ENCODE peak calls at places on chromosome 10, in seven cellular contexts. One of them, this sample, is unnamed. For H3K36me3, the result is how much of the 10 kb centered on the place peaks cover.

GRCh38 chr10:80829562-80829961 is 291.9 kb downstream of the SH2D4B start:
- DNase-seq in brain microvascular endothelial cell: no peak
- DNase-seq in effector memory CD4-positive, alpha-beta T cell: no peak
- DNase-seq in cardiac muscle cell: no peak
- DNase-seq in mesenchymal stem cell: no peak
- DNase-seq in uterus: no peak
- DNase-seq in H7: no peak
- DNase-seq in this sample: no peak

GRCh38 chr10:123640016-123640535 is 26.1 kb upstream of the GPR26 start:
- DNase-seq in brain microvascular endothelial cell: no peak
- DNase-seq in H7: peak
- DNase-seq in uterus: no peak
- DNase-seq in effector memory CD4-positive, alpha-beta T cell: no peak
- DNase-seq in mesenchymal stem cell: no peak
- DNase-seq in cardiac muscle cell: no peak
- DNase-seq in this sample: peak

GRCh38 chr10:29669149-29669548 is 34.4 kb upstream of the SVIL start:
- DNase-seq in uterus: no peak
- DNase-seq in H7: no peak
- DNase-seq in mesenchymal stem cell: no peak
- DNase-seq in effector memory CD4-positive, alpha-beta T cell: no peak
- DNase-seq in brain microvascular endothelial cell: peak
- DNase-seq in cardiac muscle cell: peak
- DNase-seq in this sample: no peak

GRCh38 chr10:86648706-86649426 is 5.5 kb upstream of the OPN4 start:
- DNase-seq in H7: peak
- DNase-seq in cardiac muscle cell: peak
- DNase-seq in uterus: peak
- DNase-seq in mesenchymal stem cell: peak
- DNase-seq in effector memory CD4-positive, alpha-beta T cell: no peak
- DNase-seq in brain microvascular endothelial cell: peak
- DNase-seq in this sample: peak

GRCh38 chr10:45545150-45545549 is 127.4 kb downstream of the ZFAND4 start:
- DNase-seq in brain microvascular endothelial cell: no peak
- DNase-seq in uterus: no peak
- DNase-seq in effector memory CD4-positive, alpha-beta T cell: no peak
- DNase-seq in H7: no peak
- DNase-seq in mesenchymal stem cell: no peak
- DNase-seq in cardiac muscle cell: no peak
- DNase-seq in this sample: no peak

GRCh38 chr10:98312349-98312748 is 44.4 kb upstream of the LOXL4 start:
- DNase-seq in brain microvascular endothelial cell: no peak
- DNase-seq in cardiac muscle cell: no peak
- DNase-seq in uterus: no peak
- DNase-seq in effector memory CD4-positive, alpha-beta T cell: no peak
- DNase-seq in H7: no peak
- DNase-seq in mesenchymal stem cell: no peak
- DNase-seq in this sample: no peak

GRCh38 chr10:15863323-15863722 is 3.0 kb upstream of the MINDY3 start:
- DNase-seq in uterus: no peak
- DNase-seq in effector memory CD4-positive, alpha-beta T cell: no peak
- DNase-seq in brain microvascular endothelial cell: no peak
- DNase-seq in mesenchymal stem cell: no peak
- DNase-seq in H7: no peak
- DNase-seq in cardiac muscle cell: no peak
- DNase-seq in this sample: no peak

GRCh38 chr10:35271086-35271834 is 65.0 kb upstream of the CCNY start:
- DNase-seq in mesenchymal stem cell: peak
- DNase-seq in effector memory CD4-positive, alpha-beta T cell: no peak
- DNase-seq in H7: no peak
- DNase-seq in uterus: no peak
- DNase-seq in brain microvascular endothelial cell: no peak
- DNase-seq in cardiac muscle cell: no peak
- DNase-seq in this sample: no peak

GRCh38 chr10:116451956-116452720 is 24.5 kb downstream of the PNLIPRP3 start:
- DNase-seq in brain microvascular endothelial cell: no peak
- DNase-seq in uterus: no peak
- DNase-seq in cardiac muscle cell: no peak
- DNase-seq in H7: peak
- DNase-seq in effector memory CD4-positive, alpha-beta T cell: no peak
- DNase-seq in mesenchymal stem cell: no peak
- DNase-seq in this sample: no peak

GRCh38 chr10:46523119-46523880 is 33.2 kb downstream of the GPRIN2 start:
- DNase-seq in brain microvascular endothelial cell: no peak
- DNase-seq in H7: peak
- DNase-seq in effector memory CD4-positive, alpha-beta T cell: no peak
- DNase-seq in uterus: no peak
- DNase-seq in cardiac muscle cell: peak
- DNase-seq in mesenchymal stem cell: peak
- DNase-seq in this sample: no peak

GRCh38 chr10:111748184-111748583 is 435.4 kb downstream of the GPAM start:
- DNase-seq in brain microvascular endothelial cell: no peak
- DNase-seq in uterus: no peak
- DNase-seq in effector memory CD4-positive, alpha-beta T cell: no peak
- DNase-seq in cardiac muscle cell: no peak
- DNase-seq in mesenchymal stem cell: no peak
- DNase-seq in H7: no peak
- DNase-seq in this sample: no peak

GRCh38 chr10:77392851-77393250 is 244.8 kb downstream of the KCNMA1 start:
- DNase-seq in cardiac muscle cell: peak
- DNase-seq in H7: no peak
- DNase-seq in uterus: no peak
- DNase-seq in brain microvascular endothelial cell: peak
- DNase-seq in mesenchymal stem cell: peak
- DNase-seq in effector memory CD4-positive, alpha-beta T cell: no peak
- DNase-seq in this sample: peak

GRCh38 chr10:132534348-132535064 is 3.1 kb upstream of the INPP5A start:
- DNase-seq in uterus: peak
- DNase-seq in H7: peak
- DNase-seq in cardiac muscle cell: no peak
- DNase-seq in brain microvascular endothelial cell: no peak
- DNase-seq in mesenchymal stem cell: no peak
- DNase-seq in effector memory CD4-positive, alpha-beta T cell: no peak
- DNase-seq in this sample: no peak

GRCh38 chr10:125633517-125633999 is 49.4 kb downstream of the TEX36 start:
- DNase-seq in effector memory CD4-positive, alpha-beta T cell: no peak
- DNase-seq in H7: no peak
- DNase-seq in cardiac muscle cell: no peak
- DNase-seq in uterus: no peak
- DNase-seq in brain microvascular endothelial cell: no peak
- DNase-seq in mesenchymal stem cell: no peak
- DNase-seq in this sample: no peak

GRCh38 chr10:18683427-18683826 is 24.2 kb downstream of the ARL5B start:
- DNase-seq in brain microvascular endothelial cell: no peak
- DNase-seq in uterus: no peak
- DNase-seq in effector memory CD4-positive, alpha-beta T cell: no peak
- DNase-seq in cardiac muscle cell: peak
- DNase-seq in mesenchymal stem cell: peak
- DNase-seq in H7: no peak
- DNase-seq in this sample: peak

GRCh38 chr10:44306762-44307161 is 78.1 kb downstream of the CXCL12 start:
- DNase-seq in H7: peak
- DNase-seq in mesenchymal stem cell: peak
- DNase-seq in brain microvascular endothelial cell: no peak
- DNase-seq in cardiac muscle cell: no peak
- DNase-seq in effector memory CD4-positive, alpha-beta T cell: no peak
- DNase-seq in uterus: no peak
- DNase-seq in this sample: peak

GRCh38 chr10:13865758-13866491 is 279.2 kb downstream of the PRPF18 start:
- DNase-seq in H7: peak
- DNase-seq in uterus: no peak
- DNase-seq in effector memory CD4-positive, alpha-beta T cell: no peak
- DNase-seq in brain microvascular endothelial cell: peak
- DNase-seq in mesenchymal stem cell: peak
- DNase-seq in cardiac muscle cell: peak
- DNase-seq in this sample: peak

GRCh38 chr10:101986277-101986971 is 69.5 kb downstream of the ARMH3 start:
- DNase-seq in brain microvascular endothelial cell: no peak
- DNase-seq in cardiac muscle cell: peak
- DNase-seq in H7: no peak
- DNase-seq in uterus: no peak
- DNase-seq in effector memory CD4-positive, alpha-beta T cell: no peak
- DNase-seq in mesenchymal stem cell: no peak
- DNase-seq in this sample: no peak

DNA sequence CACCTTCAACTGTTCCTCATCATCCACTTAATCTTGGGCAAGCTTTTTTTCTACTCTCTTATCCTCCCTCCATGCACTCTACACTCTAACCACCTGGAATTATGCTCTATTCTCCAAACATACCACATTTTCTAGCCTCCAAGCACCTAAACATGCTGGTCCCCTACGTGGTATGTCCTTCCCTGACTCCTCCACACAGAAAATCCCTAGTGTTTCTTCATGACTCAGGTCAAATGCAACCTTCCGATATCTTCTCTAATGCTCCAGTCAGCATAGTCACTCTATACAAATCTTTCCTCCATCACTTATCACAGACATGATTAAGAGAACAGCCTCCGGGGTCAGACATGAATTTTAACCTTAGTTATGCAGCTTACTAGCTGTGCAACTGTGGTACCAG is 68.8 kb downstream of the ARMH3 start:
- DNase-seq in effector memory CD4-positive, alpha-beta T cell: no peak
- DNase-seq in cardiac muscle cell: no peak
- DNase-seq in brain microvascular endothelial cell: no peak
- DNase-seq in mesenchymal stem cell: no peak
- DNase-seq in uterus: no peak
- DNase-seq in H7: no peak
- DNase-seq in this sample: no peak
- H3K36me3 ChIP-seq in effector memory CD4-positive, alpha-beta T cell: half or more
- H3K36me3 ChIP-seq in cardiac muscle cell: under half
- H3K36me3 ChIP-seq in brain microvascular endothelial cell: under half
- H3K36me3 ChIP-seq in mesenchymal stem cell: half or more
- H3K36me3 ChIP-seq in uterus: under half
- H3K36me3 ChIP-seq in H7: under half
- H3K36me3 ChIP-seq in this sample: half or more

GRCh38 chr10:103079100-103079499 is 114.0 kb downstream of the NT5C2 start:
- DNase-seq in cardiac muscle cell: no peak
- DNase-seq in brain microvascular endothelial cell: no peak
- DNase-seq in effector memory CD4-positive, alpha-beta T cell: no peak
- DNase-seq in uterus: no peak
- DNase-seq in H7: no peak
- DNase-seq in mesenchymal stem cell: no peak
- DNase-seq in this sample: no peak

GRCh38 chr10:103078676-103079075 is 114.4 kb downstream of the NT5C2 start:
- DNase-seq in brain microvascular endothelial cell: no peak
- DNase-seq in H7: no peak
- DNase-seq in effector memory CD4-positive, alpha-beta T cell: no peak
- DNase-seq in uterus: no peak
- DNase-seq in mesenchymal stem cell: no peak
- DNase-seq in cardiac muscle cell: no peak
- DNase-seq in this sample: no peak

GRCh38 chr10:103077491-103078308 is 115.4 kb downstream of the NT5C2 start:
- DNase-seq in effector memory CD4-positive, alpha-beta T cell: no peak
- DNase-seq in mesenchymal stem cell: no peak
- DNase-seq in brain microvascular endothelial cell: no peak
- DNase-seq in H7: no peak
- DNase-seq in cardiac muscle cell: no peak
- DNase-seq in uterus: no peak
- DNase-seq in this sample: no peak

GRCh38 chr10:103078309-103078615 is 114.8 kb downstream of the NT5C2 start:
- DNase-seq in brain microvascular endothelial cell: no peak
- DNase-seq in H7: no peak
- DNase-seq in mesenchymal stem cell: no peak
- DNase-seq in cardiac muscle cell: no peak
- DNase-seq in effector memory CD4-positive, alpha-beta T cell: no peak
- DNase-seq in uterus: no peak
- DNase-seq in this sample: no peak

DNA sequence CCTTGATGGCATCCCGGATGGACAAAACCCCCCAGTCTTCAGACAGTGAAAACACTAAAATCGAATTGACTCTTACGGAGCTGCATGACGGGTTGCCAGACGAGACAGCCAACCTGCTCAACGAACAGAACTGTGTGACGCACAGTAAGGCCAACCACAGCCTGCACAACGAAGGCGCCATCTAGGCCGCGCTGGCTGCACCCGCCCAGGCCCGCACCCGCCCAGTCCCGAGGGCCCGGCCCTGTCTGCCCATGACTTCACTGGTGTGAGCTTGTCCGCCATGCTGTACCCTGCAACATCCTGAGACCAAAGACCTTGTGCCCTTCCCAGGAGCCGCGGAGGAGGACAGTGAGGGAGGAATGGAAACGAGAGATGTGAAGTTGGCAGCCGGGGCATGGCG is 116.1 kb downstream of the NT5C2 start:
- DNase-seq in effector memory CD4-positive, alpha-beta T cell: no peak
- DNase-seq in mesenchymal stem cell: no peak
- DNase-seq in brain microvascular endothelial cell: no peak
- DNase-seq in uterus: no peak
- DNase-seq in cardiac muscle cell: no peak
- DNase-seq in H7: no peak
- DNase-seq in this sample: no peak
- H3K4me3 ChIP-seq in effector memory CD4-positive, alpha-beta T cell: no peak
- H3K4me3 ChIP-seq in mesenchymal stem cell: no peak
- H3K4me3 ChIP-seq in brain microvascular endothelial cell: no peak
- H3K4me3 ChIP-seq in uterus: no peak
- H3K4me3 ChIP-seq in cardiac muscle cell: no peak
- H3K4me3 ChIP-seq in H7: no peak
- H3K4me3 ChIP-seq in this sample: no peak

GRCh38 chr10:7776777-7777176 is 11.0 kb downstream of the KIN start:
- DNase-seq in effector memory CD4-positive, alpha-beta T cell: no peak
- DNase-seq in uterus: no peak
- DNase-seq in mesenchymal stem cell: no peak
- DNase-seq in cardiac muscle cell: no peak
- DNase-seq in brain microvascular endothelial cell: no peak
- DNase-seq in H7: no peak
- DNase-seq in this sample: no peak
- H3K36me3 ChIP-seq in effector memory CD4-positive, alpha-beta T cell: under half
- H3K36me3 ChIP-seq in uterus: under half
- H3K36me3 ChIP-seq in mesenchymal stem cell: half or more
- H3K36me3 ChIP-seq in cardiac muscle cell: half or more
- H3K36me3 ChIP-seq in brain microvascular endothelial cell: under half
- H3K36me3 ChIP-seq in H7: under half
- H3K36me3 ChIP-seq in this sample: half or more

GRCh38 chr10:95756061-95756751 is at the start of gene ENTPD1:
- DNase-seq in mesenchymal stem cell: peak
- DNase-seq in cardiac muscle cell: peak
- DNase-seq in effector memory CD4-positive, alpha-beta T cell: no peak
- DNase-seq in H7: peak
- DNase-seq in uterus: no peak
- DNase-seq in brain microvascular endothelial cell: peak
- DNase-seq in this sample: peak
- H3K4me3 ChIP-seq in mesenchymal stem cell: no peak
- H3K4me3 ChIP-seq in cardiac muscle cell: peak
- H3K4me3 ChIP-seq in effector memory CD4-positive, alpha-beta T cell: no peak
- H3K4me3 ChIP-seq in H7: peak
- H3K4me3 ChIP-seq in uterus: peak
- H3K4me3 ChIP-seq in brain microvascular endothelial cell: peak
- H3K4me3 ChIP-seq in this sample: peak